ENCODE peak calls at places on chromosomes 5 and 9, in eight cellular contexts. S is sigmoid colon; C is activated T-cell treated with anti-CD3 and anti-CD28 coated beads for 1 hour; H is GM10248; Z is C1 segment of cervical spinal cord; K is iPS-NIHi11; F is stimulated activated CD4-positive, alpha-beta T cell treated with anti-CD3 and anti-CD28 coated beads, Interleukin-1b, Interleukin-23, amount 100 ng/mL, for 48 hours; P is NCI-H524 treated with DMSO at 0.1 percent for 48 hours. M is an unnamed sample.

GRCh38 chr9:27535701-27536118 is 6.1 kb upstream of the MOB3B start:
- DNase-seq in S (no peak), C (no peak), H (no peak), Z (peak; percentile 37), K (peak; percentile 47), F (peak; percentile 3), P (no peak), M (no peak)

GRCh38 chr5:135071311-135071710 is 37.3 kb upstream of the PITX1 start:
- DNase-seq in S (no peak), C (no peak), H (no peak), Z (no peak), K (no peak), F (no peak), P (no peak), M (no peak)

GRCh38 chr5:177189416-177189815 is 55.8 kb downstream of the NSD1 start:
- DNase-seq in S (no peak), C (no peak), H (no peak), Z (no peak), K (no peak), F (no peak), P (no peak), M (no peak)

GRCh38 chr9:120619751-120620655 is 40.0 kb upstream of the CDK5RAP2 start:
- DNase-seq in S (no peak), C (peak; percentile 30), H (peak; percentile 66), Z (peak; percentile 12), K (peak; percentile 63), F (peak; percentile 55), P (peak; percentile 4), M (peak; percentile 60)

GRCh38 chr9:126915281-126915816 is 767 bp downstream of the RALGPS1 start:
- DNase-seq in S (peak; percentile 70), C (peak; percentile 8), H (no peak), Z (no peak), K (peak; percentile 92), F (peak; percentile 7), P (no peak), M (peak; percentile 55)

GRCh38 chr5:415928-416635 is 26.9 kb upstream of the EXOC3 start:
- DNase-seq in S (peak; percentile 50), C (no peak), H (no peak), Z (no peak), K (no peak), F (no peak), P (no peak), M (no peak)

GRCh38 chr5:172858511-172858989 is 24.5 kb downstream of the ERGIC1 start:
- DNase-seq in S (no peak), C (no peak), H (no peak), Z (no peak), K (no peak), F (no peak), P (no peak), M (peak; percentile 94)

GRCh38 chr9:136294437-136294836 is 9.5 kb downstream of the CCDC187 start:
- DNase-seq in S (no peak), C (no peak), H (no peak), Z (no peak), K (no peak), F (no peak), P (no peak), M (no peak)

GRCh38 chr5:94870496-94871214 is 252.2 kb downstream of the SLF1 start:
- DNase-seq in S (no peak), C (no peak), H (no peak), Z (no peak), K (peak; percentile 15), F (no peak), P (no peak), M (no peak)

GRCh38 chr9:111037744-111038335 is 430 bp downstream of the LPAR1 start:
- DNase-seq in S (peak; percentile 76), C (no peak), H (peak; percentile 54), Z (no peak), K (peak; percentile 73), F (no peak), P (peak; percentile 7), M (peak; percentile 46)

GRCh38 chr9:95316274-95316673 is 1.2 kb downstream of the FANCC start:
- DNase-seq in S (no peak), C (no peak), H (no peak), Z (no peak), K (no peak), F (no peak), P (no peak), M (no peak)

GRCh38 chr9:114668146-114668545 is 10.5 kb upstream of the TEX53 start:
- DNase-seq in S (no peak), C (no peak), H (no peak), Z (no peak), K (no peak), F (no peak), P (no peak), M (no peak)

GRCh38 chr9:104276709-104277245 is 182.7 kb downstream of the SMC2 start:
- DNase-seq in S (no peak), C (no peak), H (no peak), Z (no peak), K (no peak), F (no peak), P (no peak), M (no peak)

GRCh38 chr9:93267681-93268505 is 84.0 kb downstream of the WNK2 start:
- DNase-seq in S (peak; percentile 59), C (no peak), H (no peak), Z (no peak), K (no peak), F (no peak), P (no peak), M (no peak)

GRCh38 chr5:42951169-42951846 is 88.8 kb downstream of the ANXA2R start:
- DNase-seq in S (no peak), C (peak; percentile 54), H (peak; percentile 77), Z (no peak), K (no peak), F (peak; percentile 77), P (no peak), M (no peak)

GRCh38 chr5:158881076-158881880 is 218.4 kb downstream of the EBF1 start:
- DNase-seq in S (no peak), C (no peak), H (no peak), Z (no peak), K (no peak), F (no peak), P (no peak), M (no peak)

GRCh38 chr9:118215544-118215943 is 511.3 kb downstream of the TLR4 start:
- DNase-seq in S (no peak), C (no peak), H (no peak), Z (no peak), K (no peak), F (no peak), P (no peak), M (no peak)

GRCh38 chr9:78273761-78274160 is 23.2 kb upstream of the PSAT1 start:
- DNase-seq in S (no peak), C (no peak), H (no peak), Z (no peak), K (no peak), F (no peak), P (no peak), M (no peak)

GRCh38 chr9:85949591-85950335 is 8.8 kb downstream of the NAA35 start:
- DNase-seq in S (no peak), C (no peak), H (no peak), Z (no peak), K (no peak), F (no peak), P (no peak), M (no peak)

GRCh38 chr5:61732796-61733195 is 400.7 kb downstream of the ZSWIM6 start:
- DNase-seq in S (no peak), C (no peak), H (no peak), Z (peak; percentile 39), K (no peak), F (no peak), P (no peak), M (no peak)

GRCh38 chr9:138104251-138105122 is 226.9 kb downstream of the CACNA1B start:
- DNase-seq in S (no peak), C (no peak), H (peak; percentile 13), Z (no peak), K (peak; percentile 30), F (no peak), P (no peak), M (peak; percentile 34)

GRCh38 chr9:135584934-135585333 is 23.4 kb downstream of the PAEP start:
- DNase-seq in S (peak; percentile 51), C (no peak), H (no peak), Z (no peak), K (peak; percentile 4), F (no peak), P (no peak), M (peak; percentile 26)

M was measured in left lobe of liver.